ENCODE peak calls at places on chromosomes 6 and 20, in seven cellular contexts. X is mammary epithelial cell, K is psoas muscle, N is GM12878, R is heart left ventricle, G is cardiac muscle cell, B is Caco-2. T is an unnamed sample.

GRCh38 chr6:168609026-168609685 is 168.2 kb downstream of the SMOC2 start:
- DNase-seq in X (no peak), K (no peak), N (no peak), R (no peak), G (no peak), B (no peak), T (no peak)

GRCh38 chr20:4150095-4150492 is 134.7 kb upstream of the RNF24 start:
- DNase-seq in X (no peak), K (no peak), N (no peak), R (no peak), G (no peak), B (peak), T (no peak)

GRCh38 chr6:34129753-34130152 is 16.1 kb downstream of the GRM4 start:
- DNase-seq in X (no peak), K (no peak), N (no peak), R (no peak), G (no peak), B (no peak), T (no peak)

GRCh38 chr6:35243386-35243958 is 16.1 kb upstream of the ZNF76 start:
- DNase-seq in X (no peak), K (no peak), N (no peak), R (no peak), G (no peak), B (no peak), T (no peak)

GRCh38 chr6:136962661-136963060 is 40.6 kb downstream of the SLC35D3 start:
- DNase-seq in X (no peak), K (no peak), N (no peak), R (no peak), G (peak), B (peak), T (no peak)

GRCh38 chr6:78713564-78713963 is 153.8 kb upstream of the IRAK1BP1 start:
- DNase-seq in X (no peak), K (no peak), N (peak), R (no peak), G (no peak), B (no peak), T (no peak)

GRCh38 chr20:59165794-59166709 is 2.4 kb downstream of the ZNF831 start:
- DNase-seq in X (no peak), K (no peak), N (no peak), R (no peak), G (no peak), B (no peak), T (no peak)

GRCh38 chr6:44508646-44509045 is 121.1 kb downstream of the CDC5L start:
- DNase-seq in X (peak), K (no peak), N (no peak), R (no peak), G (no peak), B (no peak), T (no peak)

GRCh38 chr6:47144306-47144705 is 102.2 kb upstream of the ADGRF1 start:
- DNase-seq in X (no peak), K (no peak), N (no peak), R (no peak), G (no peak), B (no peak), T (no peak)

GRCh38 chr6:84652356-84653026 is 111.9 kb downstream of the TBX18 start:
- DNase-seq in X (peak), K (no peak), N (no peak), R (no peak), G (no peak), B (no peak), T (no peak)

GRCh38 chr20:37686762-37687477 is 6.9 kb upstream of the CTNNBL1 start:
- DNase-seq in X (peak), K (no peak), N (no peak), R (no peak), G (no peak), B (no peak), T (no peak)

GRCh38 chr6:122839477-122839876 is 50.4 kb downstream of the SMPDL3A start:
- DNase-seq in X (peak), K (no peak), N (no peak), R (no peak), G (peak), B (peak), T (peak)

GRCh38 chr6:134826889-134827737 is 122.8 kb downstream of the ALDH8A1 start:
- DNase-seq in X (peak), K (peak), N (no peak), R (peak), G (no peak), B (no peak), T (peak)

GRCh38 chr6:71454083-71454482 is 165.5 kb downstream of the OGFRL1 start:
- DNase-seq in X (no peak), K (no peak), N (no peak), R (no peak), G (no peak), B (no peak), T (no peak)

GRCh38 chr6:12279322-12280098 is 10.7 kb upstream of the EDN1 start:
- DNase-seq in X (no peak), K (no peak), N (no peak), R (no peak), G (no peak), B (no peak), T (no peak)

GRCh38 chr6:168024951-168025510 is 27.6 kb downstream of the KIF25 start:
- DNase-seq in X (no peak), K (no peak), N (no peak), R (no peak), G (no peak), B (no peak), T (no peak)

GRCh38 chr6:31861150-31861549 is 1.5 kb downstream of the NEU1 start:
- DNase-seq in X (no peak), K (no peak), N (no peak), R (no peak), G (no peak), B (no peak), T (no peak)

GRCh38 chr6:84976516-84977420 is 212.4 kb upstream of the TBX18 start:
- DNase-seq in X (no peak), K (no peak), N (no peak), R (no peak), G (no peak), B (no peak), T (no peak)

GRCh38 chr6:129890164-129890563 is 29.0 kb upstream of the TMEM244 start:
- DNase-seq in X (peak), K (no peak), N (no peak), R (no peak), G (no peak), B (no peak), T (no peak)

GRCh38 chr20:24257171-24257570 is 212.3 kb upstream of the SYNDIG1 start:
- DNase-seq in X (no peak), K (no peak), N (no peak), R (no peak), G (no peak), B (no peak), T (no peak)

GRCh38 chr6:107698146-107698545 is 126.0 kb downstream of the SCML4 start:
- DNase-seq in X (peak), K (no peak), N (no peak), R (no peak), G (no peak), B (no peak), T (no peak)

GRCh38 chr6:113271437-113271836 is 585.7 kb upstream of the MARCKS start:
- DNase-seq in X (no peak), K (no peak), N (no peak), R (no peak), G (no peak), B (no peak), T (no peak)

GRCh38 chr20:18011482-18011881 is 42.7 kb downstream of the MGME1 start:
- DNase-seq in X (no peak), K (no peak), N (no peak), R (no peak), G (no peak), B (no peak), T (no peak)

GRCh38 chr6:37019065-37019450 is 13.6 kb downstream of the FGD2 start:
- DNase-seq in X (peak), K (no peak), N (no peak), R (no peak), G (no peak), B (no peak), T (no peak)

GRCh38 chr6:11276228-11276627 is 43.8 kb upstream of the NEDD9 start:
- DNase-seq in X (no peak), K (no peak), N (no peak), R (no peak), G (no peak), B (no peak), T (no peak)

GRCh38 chr20:41570552-41570951 is 47.6 kb downstream of the CHD6 start:
- DNase-seq in X (no peak), K (no peak), N (no peak), R (no peak), G (no peak), B (no peak), T (no peak)

GRCh38 chr6:34559651-34560365 is 3.7 kb upstream of the SPDEF start:
- DNase-seq in X (no peak), K (no peak), N (no peak), R (no peak), G (peak), B (no peak), T (no peak)

GRCh38 chr6:119347466-119348307 is 1.9 kb downstream of the MAN1A1 start:
- DNase-seq in X (no peak), K (no peak), N (no peak), R (peak), G (no peak), B (peak), T (peak)

DNA sequence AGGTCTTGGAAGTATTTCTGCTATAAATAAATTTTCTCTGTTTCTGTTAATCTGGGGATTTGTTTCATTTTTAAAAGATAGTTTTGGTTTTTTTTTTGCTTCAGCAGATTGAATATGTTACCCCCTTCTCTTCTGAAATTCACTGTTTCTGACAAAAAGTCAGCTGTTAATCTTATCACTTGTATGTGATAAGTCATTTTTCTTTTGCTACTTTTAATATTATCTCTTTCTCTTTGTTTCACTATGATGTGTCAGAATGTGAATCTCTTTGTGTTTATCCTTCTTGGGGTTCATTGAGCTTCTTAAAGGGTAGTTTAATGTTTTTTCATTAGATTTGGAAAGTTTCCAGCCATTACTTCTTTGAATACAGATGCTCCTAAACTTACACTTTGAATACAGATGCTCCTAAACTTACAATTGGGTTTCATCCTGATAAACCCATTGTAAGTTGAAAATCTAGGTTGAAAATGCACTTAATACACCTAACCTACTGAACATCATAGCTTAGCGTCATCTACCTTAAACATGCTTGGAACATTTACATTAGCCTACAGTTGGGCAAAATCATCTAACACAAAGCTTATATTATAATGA is 154.2 kb upstream of the COL21A1 start:
- DNase-seq in X (no peak), K (no peak), N (no peak), R (no peak), G (no peak), B (no peak), T (no peak)
- H3K4me3 ChIP-seq in X (no peak), K (no peak), N (no peak), R (no peak), G (no peak), B (no peak), T (no peak)

GRCh38 chr6:22830463-22830862 is 261.1 kb downstream of the HDGFL1 start:
- DNase-seq in X (peak), K (no peak), N (no peak), R (no peak), G (no peak), B (no peak), T (no peak)

GRCh38 chr6:22826961-22827360 is 257.6 kb downstream of the HDGFL1 start:
- DNase-seq in X (peak), K (no peak), N (no peak), R (no peak), G (no peak), B (no peak), T (no peak)

GRCh38 chr6:22827760-22828159 is 258.4 kb downstream of the HDGFL1 start:
- DNase-seq in X (no peak), K (no peak), N (no peak), R (no peak), G (no peak), B (no peak), T (no peak)

GRCh38 chr6:22829070-22829469 is 259.7 kb downstream of the HDGFL1 start:
- DNase-seq in X (peak), K (no peak), N (no peak), R (no peak), G (no peak), B (no peak), T (no peak)

GRCh38 chr6:22828179-22829062 is 259.1 kb downstream of the HDGFL1 start:
- DNase-seq in X (peak), K (no peak), N (no peak), R (no peak), G (peak), B (peak), T (no peak)
- TF ChIP-seq CTCF in X (peak), K (peak), N (peak), R (peak), G (peak), B (peak), T (peak)

GRCh38 chr6:27866370-27867050 is 45.7 kb downstream of the OR2B2 start:
- DNase-seq in X (peak), K (no peak), N (peak), R (no peak), G (peak), B (peak), T (no peak)
- H3K4me3 ChIP-seq in X (peak), K (peak), N (peak), R (peak), G (peak), B (peak), T (peak)

GRCh38 chr6:169960891-169961611 is 209.6 kb downstream of the ERMARD start:
- DNase-seq in X (no peak), K (no peak), N (no peak), R (no peak), G (no peak), B (no peak), T (no peak)

GRCh38 chr6:169960003-169960344 is 208.6 kb downstream of the ERMARD start:
- DNase-seq in X (no peak), K (no peak), N (no peak), R (no peak), G (no peak), B (no peak), T (no peak)

GRCh38 chr6:169958510-169958909 is 207.1 kb downstream of the ERMARD start:
- DNase-seq in X (no peak), K (no peak), N (no peak), R (no peak), G (no peak), B (no peak), T (no peak)

GRCh38 chr6:169960531-169960890 is 209.1 kb downstream of the ERMARD start:
- DNase-seq in X (no peak), K (no peak), N (no peak), R (no peak), G (no peak), B (no peak), T (no peak)

GRCh38 chr6:169959129-169960002 is 207.9 kb downstream of the ERMARD start:
- DNase-seq in X (no peak), K (no peak), N (no peak), R (no peak), G (no peak), B (no peak), T (peak)
- TF ChIP-seq CTCF in X (no peak), K (no peak), N (no peak), R (no peak), G (no peak), B (no peak), T (no peak)

DNA sequence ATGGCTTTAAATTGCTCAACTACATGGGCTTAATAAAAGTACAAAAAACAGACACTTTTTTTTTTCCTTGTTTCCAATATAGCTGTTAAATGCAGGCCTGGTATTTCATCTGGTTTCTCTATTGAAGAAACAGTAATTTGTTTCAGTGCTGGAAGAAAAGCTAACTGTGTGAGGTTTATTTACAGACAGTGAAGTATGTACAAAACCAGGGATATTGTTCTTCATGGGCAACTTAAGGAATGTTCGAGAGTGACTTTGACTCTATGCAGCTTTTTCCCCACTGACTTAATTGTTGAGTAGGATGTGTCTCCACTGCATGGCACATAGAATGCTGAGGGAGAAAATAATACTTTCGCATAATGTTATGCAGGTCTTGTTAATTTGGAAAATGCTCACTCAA is 31.0 kb upstream of the PRL start:
- DNase-seq in X (no peak), K (no peak), N (no peak), R (no peak), G (no peak), B (no peak), T (no peak)
- H3K4me3 ChIP-seq in X (no peak), K (no peak), N (no peak), R (no peak), G (no peak), B (no peak), T (no peak)

GRCh38 chr20:44648068-44648467 is 3.4 kb downstream of the ADA start:
- DNase-seq in X (no peak), K (no peak), N (no peak), R (peak), G (no peak), B (no peak), T (no peak)

GRCh38 chr20:44650777-44651493 is 564 bp downstream of the ADA start:
- DNase-seq in X (no peak), K (peak), N (no peak), R (peak), G (no peak), B (no peak), T (peak)

GRCh38 chr20:44649976-44650375 is 1.5 kb downstream of the ADA start:
- DNase-seq in X (no peak), K (no peak), N (no peak), R (peak), G (no peak), B (no peak), T (no peak)

GRCh38 chr20:44646641-44647274 is 4.7 kb downstream of the ADA start:
- DNase-seq in X (no peak), K (no peak), N (peak), R (no peak), G (no peak), B (no peak), T (peak)

GRCh38 chr20:44648579-44648978 is 2.9 kb downstream of the ADA start:
- DNase-seq in X (no peak), K (no peak), N (no peak), R (peak), G (peak), B (no peak), T (no peak)
- TF ChIP-seq CTCF in X (no peak), K (no peak), N (no peak), R (no peak), G (no peak), B (peak), T (no peak)

DNA sequence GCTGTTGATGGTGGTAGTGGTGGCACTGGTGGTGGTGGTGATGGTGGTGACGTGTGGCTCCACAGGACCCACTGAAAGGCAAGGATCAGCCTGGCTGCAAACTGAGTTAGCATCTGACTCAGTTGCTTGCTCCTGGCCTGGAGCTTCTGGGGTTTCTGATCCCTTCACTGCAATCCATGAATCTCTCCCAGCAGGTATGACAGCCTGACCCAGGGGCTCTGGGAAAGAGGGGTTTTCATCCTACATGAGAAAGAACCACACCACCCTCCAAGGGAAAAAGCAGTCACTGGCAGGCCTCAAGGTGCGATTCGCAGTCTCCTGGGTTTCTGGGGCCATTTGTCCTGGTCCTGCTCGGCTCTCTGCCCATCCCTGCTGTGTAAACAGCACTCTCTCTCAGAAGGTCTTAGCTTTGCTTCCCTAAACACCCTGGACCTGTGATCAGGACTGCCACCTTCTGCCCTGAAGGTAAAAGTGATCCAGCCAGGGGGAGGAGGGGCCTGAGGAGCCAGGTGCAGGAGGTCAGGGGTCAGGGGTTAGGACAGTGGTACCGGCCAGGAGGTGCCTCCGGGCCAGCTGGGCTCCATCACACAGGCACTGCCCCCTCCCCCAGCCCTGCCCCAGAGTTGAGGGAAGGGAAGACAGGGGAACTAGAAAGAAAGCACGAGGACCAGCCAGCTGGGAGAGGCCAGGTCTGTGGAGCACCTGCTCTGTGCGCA is 152.0 kb downstream of the BMP7 start:
- DNase-seq in X (no peak), K (no peak), N (no peak), R (no peak), G (no peak), B (peak), T (no peak)
- H3K4me3 ChIP-seq in X (no peak), K (no peak), N (no peak), R (no peak), G (no peak), B (no peak), T (no peak)

DNA sequence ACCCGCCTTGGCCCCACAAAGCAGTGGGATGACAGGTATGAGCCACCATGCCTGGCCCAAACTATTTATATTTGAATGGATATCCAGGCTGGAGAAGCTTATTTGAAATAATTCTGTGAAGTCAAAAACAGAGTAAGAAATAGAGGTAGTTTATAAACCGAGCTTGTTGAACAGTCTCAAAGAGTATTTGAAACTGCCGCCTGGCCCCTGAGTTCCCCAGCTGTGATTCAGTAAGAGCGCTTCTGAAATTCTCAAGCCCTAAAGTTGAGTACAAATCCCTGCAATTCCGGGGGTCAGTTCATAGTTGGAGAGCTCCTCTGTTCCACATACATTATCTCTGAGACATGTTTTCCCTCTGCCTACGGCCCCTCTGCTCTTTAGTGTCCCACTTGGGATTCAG is 127.9 kb downstream of the SOD2 start:
- DNase-seq in X (no peak), K (no peak), N (no peak), R (no peak), G (no peak), B (no peak), T (no peak)
- TF ChIP-seq CTCF in X (no peak), K (no peak), N (no peak), R (no peak), G (no peak), B (no peak), T (no peak)

DNA sequence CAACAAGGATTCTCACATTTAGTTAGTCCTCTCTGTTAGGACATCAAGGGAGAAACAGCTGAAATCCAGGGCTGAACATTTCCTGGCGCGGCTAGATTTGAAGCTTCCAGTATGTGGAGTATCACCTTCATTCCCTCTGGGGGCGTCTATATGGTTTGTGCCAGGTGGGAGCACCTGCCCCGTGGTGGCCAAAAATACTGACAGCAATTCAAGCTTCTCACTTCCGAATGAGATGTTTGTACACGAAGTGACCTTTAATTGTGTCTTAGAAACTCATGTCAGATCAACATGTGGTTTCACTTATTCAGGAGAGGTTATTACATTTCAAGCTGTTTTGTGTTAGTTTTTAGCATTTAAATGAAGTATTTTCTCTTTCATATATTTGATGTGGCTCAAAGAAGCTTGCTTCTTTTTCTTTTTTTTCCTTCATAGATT is 67.3 kb upstream of the ZNF217 start:
- DNase-seq in X (no peak), K (no peak), N (no peak), R (no peak), G (no peak), B (peak), T (peak)
- H3K4me3 ChIP-seq in X (no peak), K (no peak), N (peak), R (peak), G (no peak), B (no peak), T (no peak)

GRCh38 chr6:86724695-86725094 is 212.6 kb upstream of the HTR1E start:
- DNase-seq in X (no peak), K (no peak), N (no peak), R (no peak), G (no peak), B (no peak), T (no peak)
- TF ChIP-seq CTCF in X (no peak), K (no peak), N (no peak), R (no peak), G (no peak), B (no peak), T (no peak)